ENCODE peak calls at places on chromosomes 1 and 21, in six cellular contexts. One of them, this sample, is unnamed.

GRCh38 chr1:15151871-15152270 is 1.7 kb upstream of the TMEM51 start:
- DNase-seq in stimulated activated CD4-positive, alpha-beta T cell treated with anti-CD3 and anti-CD28 coated beads, Interleukin-1b, Interleukin-23, amount 100 ng/mL, for 4 hours: no peak
- DNase-seq in fibroblast of pulmonary artery: no peak
- DNase-seq in kidney: no peak
- DNase-seq in AG10803: no peak
- DNase-seq in naive thymus-derived CD4-positive, alpha-beta T cell: no peak
- DNase-seq in this sample: no peak

GRCh38 chr1:228373004-228373680 is 33.5 kb downstream of the TRIM11 start:
- DNase-seq in stimulated activated CD4-positive, alpha-beta T cell treated with anti-CD3 and anti-CD28 coated beads, Interleukin-1b, Interleukin-23, amount 100 ng/mL, for 4 hours: no peak
- DNase-seq in fibroblast of pulmonary artery: no peak
- DNase-seq in kidney: peak
- DNase-seq in AG10803: no peak
- DNase-seq in naive thymus-derived CD4-positive, alpha-beta T cell: no peak
- DNase-seq in this sample: no peak

GRCh38 chr1:29518183-29518835 is 282.0 kb downstream of the PTPRU start:
- DNase-seq in stimulated activated CD4-positive, alpha-beta T cell treated with anti-CD3 and anti-CD28 coated beads, Interleukin-1b, Interleukin-23, amount 100 ng/mL, for 4 hours: no peak
- DNase-seq in fibroblast of pulmonary artery: no peak
- DNase-seq in kidney: no peak
- DNase-seq in AG10803: no peak
- DNase-seq in naive thymus-derived CD4-positive, alpha-beta T cell: no peak
- DNase-seq in this sample: no peak

GRCh38 chr1:151837841-151838490 is 1.7 kb downstream of the C2CD4D start:
- DNase-seq in stimulated activated CD4-positive, alpha-beta T cell treated with anti-CD3 and anti-CD28 coated beads, Interleukin-1b, Interleukin-23, amount 100 ng/mL, for 4 hours: no peak
- DNase-seq in fibroblast of pulmonary artery: no peak
- DNase-seq in kidney: peak
- DNase-seq in AG10803: no peak
- DNase-seq in naive thymus-derived CD4-positive, alpha-beta T cell: peak
- DNase-seq in this sample: peak

GRCh38 chr1:111197598-111198289 is 2.7 kb downstream of the DENND2D start:
- DNase-seq in stimulated activated CD4-positive, alpha-beta T cell treated with anti-CD3 and anti-CD28 coated beads, Interleukin-1b, Interleukin-23, amount 100 ng/mL, for 4 hours: no peak
- DNase-seq in fibroblast of pulmonary artery: no peak
- DNase-seq in kidney: peak
- DNase-seq in AG10803: peak
- DNase-seq in naive thymus-derived CD4-positive, alpha-beta T cell: peak
- DNase-seq in this sample: peak

GRCh38 chr1:109769335-109770078 is 5.8 kb upstream of the EPS8L3 start:
- DNase-seq in stimulated activated CD4-positive, alpha-beta T cell treated with anti-CD3 and anti-CD28 coated beads, Interleukin-1b, Interleukin-23, amount 100 ng/mL, for 4 hours: no peak
- DNase-seq in fibroblast of pulmonary artery: peak
- DNase-seq in kidney: peak
- DNase-seq in AG10803: peak
- DNase-seq in naive thymus-derived CD4-positive, alpha-beta T cell: no peak
- DNase-seq in this sample: peak

GRCh38 chr1:10852998-10853520 is 56.6 kb upstream of the CASZ1 start:
- DNase-seq in stimulated activated CD4-positive, alpha-beta T cell treated with anti-CD3 and anti-CD28 coated beads, Interleukin-1b, Interleukin-23, amount 100 ng/mL, for 4 hours: no peak
- DNase-seq in fibroblast of pulmonary artery: no peak
- DNase-seq in kidney: no peak
- DNase-seq in AG10803: no peak
- DNase-seq in naive thymus-derived CD4-positive, alpha-beta T cell: no peak
- DNase-seq in this sample: no peak

GRCh38 chr1:224287714-224288113 is 42.3 kb downstream of the NVL start:
- DNase-seq in stimulated activated CD4-positive, alpha-beta T cell treated with anti-CD3 and anti-CD28 coated beads, Interleukin-1b, Interleukin-23, amount 100 ng/mL, for 4 hours: no peak
- DNase-seq in fibroblast of pulmonary artery: no peak
- DNase-seq in kidney: no peak
- DNase-seq in AG10803: no peak
- DNase-seq in naive thymus-derived CD4-positive, alpha-beta T cell: no peak
- DNase-seq in this sample: no peak

GRCh38 chr1:199728345-199728744 is 299.2 kb upstream of the NR5A2 start:
- DNase-seq in stimulated activated CD4-positive, alpha-beta T cell treated with anti-CD3 and anti-CD28 coated beads, Interleukin-1b, Interleukin-23, amount 100 ng/mL, for 4 hours: no peak
- DNase-seq in fibroblast of pulmonary artery: no peak
- DNase-seq in kidney: no peak
- DNase-seq in AG10803: no peak
- DNase-seq in naive thymus-derived CD4-positive, alpha-beta T cell: no peak
- DNase-seq in this sample: no peak

GRCh38 chr1:246450485-246451251 is 56.4 kb downstream of the SMYD3 start:
- DNase-seq in stimulated activated CD4-positive, alpha-beta T cell treated with anti-CD3 and anti-CD28 coated beads, Interleukin-1b, Interleukin-23, amount 100 ng/mL, for 4 hours: no peak
- DNase-seq in fibroblast of pulmonary artery: peak
- DNase-seq in kidney: no peak
- DNase-seq in AG10803: peak
- DNase-seq in naive thymus-derived CD4-positive, alpha-beta T cell: no peak
- DNase-seq in this sample: peak

GRCh38 chr1:22685675-22686074 is 25.0 kb upstream of the EPHB2 start:
- DNase-seq in stimulated activated CD4-positive, alpha-beta T cell treated with anti-CD3 and anti-CD28 coated beads, Interleukin-1b, Interleukin-23, amount 100 ng/mL, for 4 hours: no peak
- DNase-seq in fibroblast of pulmonary artery: peak
- DNase-seq in kidney: no peak
- DNase-seq in AG10803: no peak
- DNase-seq in naive thymus-derived CD4-positive, alpha-beta T cell: no peak
- DNase-seq in this sample: peak

GRCh38 chr1:20126041-20126805 is 6.9 kb upstream of the PLA2G2D start:
- DNase-seq in stimulated activated CD4-positive, alpha-beta T cell treated with anti-CD3 and anti-CD28 coated beads, Interleukin-1b, Interleukin-23, amount 100 ng/mL, for 4 hours: no peak
- DNase-seq in fibroblast of pulmonary artery: no peak
- DNase-seq in kidney: no peak
- DNase-seq in AG10803: no peak
- DNase-seq in naive thymus-derived CD4-positive, alpha-beta T cell: no peak
- DNase-seq in this sample: no peak

GRCh38 chr1:3453203-3453761 is 1.2 kb upstream of the ARHGEF16 start:
- DNase-seq in stimulated activated CD4-positive, alpha-beta T cell treated with anti-CD3 and anti-CD28 coated beads, Interleukin-1b, Interleukin-23, amount 100 ng/mL, for 4 hours: peak
- DNase-seq in fibroblast of pulmonary artery: peak
- DNase-seq in kidney: peak
- DNase-seq in AG10803: peak
- DNase-seq in naive thymus-derived CD4-positive, alpha-beta T cell: peak
- DNase-seq in this sample: peak

GRCh38 chr1:168348146-168348709 is 67.6 kb downstream of the TBX19 start:
- DNase-seq in stimulated activated CD4-positive, alpha-beta T cell treated with anti-CD3 and anti-CD28 coated beads, Interleukin-1b, Interleukin-23, amount 100 ng/mL, for 4 hours: no peak
- DNase-seq in fibroblast of pulmonary artery: no peak
- DNase-seq in kidney: no peak
- DNase-seq in AG10803: no peak
- DNase-seq in naive thymus-derived CD4-positive, alpha-beta T cell: peak
- DNase-seq in this sample: no peak

GRCh38 chr1:42951588-42951987 is 7.1 kb downstream of the SLC2A1 start:
- DNase-seq in stimulated activated CD4-positive, alpha-beta T cell treated with anti-CD3 and anti-CD28 coated beads, Interleukin-1b, Interleukin-23, amount 100 ng/mL, for 4 hours: no peak
- DNase-seq in fibroblast of pulmonary artery: no peak
- DNase-seq in kidney: no peak
- DNase-seq in AG10803: no peak
- DNase-seq in naive thymus-derived CD4-positive, alpha-beta T cell: no peak
- DNase-seq in this sample: no peak

GRCh38 chr1:201706109-201706508 is 122.8 kb upstream of the IPO9 start:
- DNase-seq in stimulated activated CD4-positive, alpha-beta T cell treated with anti-CD3 and anti-CD28 coated beads, Interleukin-1b, Interleukin-23, amount 100 ng/mL, for 4 hours: no peak
- DNase-seq in fibroblast of pulmonary artery: no peak
- DNase-seq in kidney: no peak
- DNase-seq in AG10803: peak
- DNase-seq in naive thymus-derived CD4-positive, alpha-beta T cell: no peak
- DNase-seq in this sample: peak

GRCh38 chr1:24251501-24251900 is 64.4 kb upstream of the IFNLR1 start:
- DNase-seq in stimulated activated CD4-positive, alpha-beta T cell treated with anti-CD3 and anti-CD28 coated beads, Interleukin-1b, Interleukin-23, amount 100 ng/mL, for 4 hours: no peak
- DNase-seq in fibroblast of pulmonary artery: no peak
- DNase-seq in kidney: no peak
- DNase-seq in AG10803: no peak
- DNase-seq in naive thymus-derived CD4-positive, alpha-beta T cell: no peak
- DNase-seq in this sample: no peak

GRCh38 chr1:3491291-3492246 is 37.1 kb downstream of the ARHGEF16 start:
- DNase-seq in stimulated activated CD4-positive, alpha-beta T cell treated with anti-CD3 and anti-CD28 coated beads, Interleukin-1b, Interleukin-23, amount 100 ng/mL, for 4 hours: peak
- DNase-seq in fibroblast of pulmonary artery: peak
- DNase-seq in kidney: peak
- DNase-seq in AG10803: peak
- DNase-seq in naive thymus-derived CD4-positive, alpha-beta T cell: peak
- DNase-seq in this sample: peak

GRCh38 chr1:174534789-174535188 is 87.0 kb downstream of the GPR52 start:
- DNase-seq in stimulated activated CD4-positive, alpha-beta T cell treated with anti-CD3 and anti-CD28 coated beads, Interleukin-1b, Interleukin-23, amount 100 ng/mL, for 4 hours: no peak
- DNase-seq in fibroblast of pulmonary artery: no peak
- DNase-seq in kidney: no peak
- DNase-seq in AG10803: peak
- DNase-seq in naive thymus-derived CD4-positive, alpha-beta T cell: no peak
- DNase-seq in this sample: peak

GRCh38 chr21:34023691-34024381 is 49.5 kb upstream of the MRPS6 start:
- DNase-seq in stimulated activated CD4-positive, alpha-beta T cell treated with anti-CD3 and anti-CD28 coated beads, Interleukin-1b, Interleukin-23, amount 100 ng/mL, for 4 hours: no peak
- DNase-seq in fibroblast of pulmonary artery: no peak
- DNase-seq in kidney: no peak
- DNase-seq in AG10803: no peak
- DNase-seq in naive thymus-derived CD4-positive, alpha-beta T cell: no peak
- DNase-seq in this sample: no peak

GRCh38 chr1:3014443-3015268 is 6.6 kb upstream of the ACTRT2 start:
- DNase-seq in stimulated activated CD4-positive, alpha-beta T cell treated with anti-CD3 and anti-CD28 coated beads, Interleukin-1b, Interleukin-23, amount 100 ng/mL, for 4 hours: no peak
- DNase-seq in fibroblast of pulmonary artery: no peak
- DNase-seq in kidney: peak
- DNase-seq in AG10803: no peak
- DNase-seq in naive thymus-derived CD4-positive, alpha-beta T cell: no peak
- DNase-seq in this sample: no peak

GRCh38 chr1:114350731-114351445 is 160.1 kb downstream of the TRIM33 start:
- DNase-seq in stimulated activated CD4-positive, alpha-beta T cell treated with anti-CD3 and anti-CD28 coated beads, Interleukin-1b, Interleukin-23, amount 100 ng/mL, for 4 hours: no peak
- DNase-seq in fibroblast of pulmonary artery: no peak
- DNase-seq in kidney: no peak
- DNase-seq in AG10803: no peak
- DNase-seq in naive thymus-derived CD4-positive, alpha-beta T cell: no peak
- DNase-seq in this sample: no peak

GRCh38 chr21:37339527-37339889 is 27.1 kb upstream of the DYRK1A start:
- DNase-seq in stimulated activated CD4-positive, alpha-beta T cell treated with anti-CD3 and anti-CD28 coated beads, Interleukin-1b, Interleukin-23, amount 100 ng/mL, for 4 hours: no peak
- DNase-seq in fibroblast of pulmonary artery: peak
- DNase-seq in kidney: no peak
- DNase-seq in AG10803: no peak
- DNase-seq in naive thymus-derived CD4-positive, alpha-beta T cell: no peak
- DNase-seq in this sample: peak

GRCh38 chr1:26318338-26319064 is 743 bp downstream of the CD52 start:
- DNase-seq in stimulated activated CD4-positive, alpha-beta T cell treated with anti-CD3 and anti-CD28 coated beads, Interleukin-1b, Interleukin-23, amount 100 ng/mL, for 4 hours: no peak
- DNase-seq in fibroblast of pulmonary artery: no peak
- DNase-seq in kidney: no peak
- DNase-seq in AG10803: peak
- DNase-seq in naive thymus-derived CD4-positive, alpha-beta T cell: no peak
- DNase-seq in this sample: peak

GRCh38 chr1:211135342-211135950 is 1.5 kb upstream of the KCNH1 start:
- DNase-seq in stimulated activated CD4-positive, alpha-beta T cell treated with anti-CD3 and anti-CD28 coated beads, Interleukin-1b, Interleukin-23, amount 100 ng/mL, for 4 hours: no peak
- DNase-seq in fibroblast of pulmonary artery: peak
- DNase-seq in kidney: no peak
- DNase-seq in AG10803: peak
- DNase-seq in naive thymus-derived CD4-positive, alpha-beta T cell: peak
- DNase-seq in this sample: peak

GRCh38 chr21:29005696-29006095 is 13.0 kb upstream of the LTN1 start:
- DNase-seq in stimulated activated CD4-positive, alpha-beta T cell treated with anti-CD3 and anti-CD28 coated beads, Interleukin-1b, Interleukin-23, amount 100 ng/mL, for 4 hours: no peak
- DNase-seq in fibroblast of pulmonary artery: no peak
- DNase-seq in kidney: no peak
- DNase-seq in AG10803: peak
- DNase-seq in naive thymus-derived CD4-positive, alpha-beta T cell: no peak
- DNase-seq in this sample: peak

GRCh38 chr1:246658567-246658966 is 65.6 kb upstream of the SCCPDH start:
- DNase-seq in stimulated activated CD4-positive, alpha-beta T cell treated with anti-CD3 and anti-CD28 coated beads, Interleukin-1b, Interleukin-23, amount 100 ng/mL, for 4 hours: no peak
- DNase-seq in fibroblast of pulmonary artery: no peak
- DNase-seq in kidney: no peak
- DNase-seq in AG10803: no peak
- DNase-seq in naive thymus-derived CD4-positive, alpha-beta T cell: no peak
- DNase-seq in this sample: no peak

GRCh38 chr1:247060771-247061170 is 17.8 kb downstream of the ZNF670 start:
- DNase-seq in stimulated activated CD4-positive, alpha-beta T cell treated with anti-CD3 and anti-CD28 coated beads, Interleukin-1b, Interleukin-23, amount 100 ng/mL, for 4 hours: no peak
- DNase-seq in fibroblast of pulmonary artery: no peak
- DNase-seq in kidney: no peak
- DNase-seq in AG10803: no peak
- DNase-seq in naive thymus-derived CD4-positive, alpha-beta T cell: no peak
- DNase-seq in this sample: no peak

GRCh38 chr1:230317823-230318819 is 108.0 kb downstream of the PGBD5 start:
- DNase-seq in stimulated activated CD4-positive, alpha-beta T cell treated with anti-CD3 and anti-CD28 coated beads, Interleukin-1b, Interleukin-23, amount 100 ng/mL, for 4 hours: no peak
- DNase-seq in fibroblast of pulmonary artery: peak
- DNase-seq in kidney: no peak
- DNase-seq in AG10803: no peak
- DNase-seq in naive thymus-derived CD4-positive, alpha-beta T cell: no peak
- DNase-seq in this sample: no peak

GRCh38 chr21:31470896-31471694 is 127.0 kb upstream of the TIAM1 start:
- DNase-seq in stimulated activated CD4-positive, alpha-beta T cell treated with anti-CD3 and anti-CD28 coated beads, Interleukin-1b, Interleukin-23, amount 100 ng/mL, for 4 hours: no peak
- DNase-seq in fibroblast of pulmonary artery: no peak
- DNase-seq in kidney: no peak
- DNase-seq in AG10803: no peak
- DNase-seq in naive thymus-derived CD4-positive, alpha-beta T cell: no peak
- DNase-seq in this sample: no peak

GRCh38 chr1:155976062-155976912 is 2.1 kb downstream of the ARHGEF2 start:
- DNase-seq in stimulated activated CD4-positive, alpha-beta T cell treated with anti-CD3 and anti-CD28 coated beads, Interleukin-1b, Interleukin-23, amount 100 ng/mL, for 4 hours: peak
- DNase-seq in fibroblast of pulmonary artery: peak
- DNase-seq in kidney: peak
- DNase-seq in AG10803: peak
- DNase-seq in naive thymus-derived CD4-positive, alpha-beta T cell: peak
- DNase-seq in this sample: peak

GRCh38 chr21:27526451-27526850 is 559.6 kb upstream of the ADAMTS5 start:
- DNase-seq in stimulated activated CD4-positive, alpha-beta T cell treated with anti-CD3 and anti-CD28 coated beads, Interleukin-1b, Interleukin-23, amount 100 ng/mL, for 4 hours: no peak
- DNase-seq in fibroblast of pulmonary artery: no peak
- DNase-seq in kidney: no peak
- DNase-seq in AG10803: no peak
- DNase-seq in naive thymus-derived CD4-positive, alpha-beta T cell: no peak
- DNase-seq in this sample: no peak

GRCh38 chr1:206578115-206578935 is 33.9 kb downstream of the EIF2D start:
- DNase-seq in stimulated activated CD4-positive, alpha-beta T cell treated with anti-CD3 and anti-CD28 coated beads, Interleukin-1b, Interleukin-23, amount 100 ng/mL, for 4 hours: no peak
- DNase-seq in fibroblast of pulmonary artery: no peak
- DNase-seq in kidney: no peak
- DNase-seq in AG10803: peak
- DNase-seq in naive thymus-derived CD4-positive, alpha-beta T cell: no peak
- DNase-seq in this sample: peak

GRCh38 chr21:27421654-27422053 is 454.8 kb upstream of the ADAMTS5 start:
- DNase-seq in stimulated activated CD4-positive, alpha-beta T cell treated with anti-CD3 and anti-CD28 coated beads, Interleukin-1b, Interleukin-23, amount 100 ng/mL, for 4 hours: no peak
- DNase-seq in fibroblast of pulmonary artery: peak
- DNase-seq in kidney: no peak
- DNase-seq in AG10803: peak
- DNase-seq in naive thymus-derived CD4-positive, alpha-beta T cell: no peak
- DNase-seq in this sample: no peak